ENCODE peak calls at places on chromosomes 1 and 21, in seven cellular contexts. Z is IMR-90, M is nephron progenitor cell, E is lung, D is B cell, K is OCI-LY7, G is cardiac fibroblast. X is an unnamed sample.
A peak's percentile ranks its signal among the peaks of the same experiment; 100 is the strongest.

GRCh38 chr1:163876546-163876945 is 554.8 kb downstream of the NUF2 start:
- DNase-seq in D (no peak), E (no peak), K (no peak), M (no peak), Z (no peak), G (peak; percentile 42), X (no peak)

GRCh38 chr1:238257018-238257417 is 366.3 kb upstream of the ZP4 start:
- DNase-seq in Z (no peak), D (no peak), M (no peak), G (no peak), E (no peak), K (no peak), X (no peak)

GRCh38 chr1:147760481-147761260 is at the start of gene GJA5:
- DNase-seq in K (no peak), G (no peak), Z (no peak), D (no peak), E (no peak), M (no peak), X (no peak)

GRCh38 chr1:154489863-154490262 is 12.2 kb upstream of the TDRD10 start:
- DNase-seq in G (no peak), M (no peak), D (no peak), Z (no peak), K (no peak), E (no peak), X (no peak)

GRCh38 chr1:190497561-190497960 is 19.9 kb upstream of the BRINP3 start:
- DNase-seq in M (no peak), G (no peak), K (no peak), D (no peak), Z (no peak), E (no peak), X (no peak)

GRCh38 chr1:67918067-67918466 is 84.8 kb upstream of the GNG12 start:
- DNase-seq in M (no peak), D (no peak), K (no peak), G (no peak), Z (no peak), E (no peak), X (no peak)

GRCh38 chr1:162035241-162035640 is 11.6 kb upstream of the OLFML2B start:
- DNase-seq in E (no peak), D (no peak), Z (no peak), G (peak; percentile 31), M (no peak), K (no peak), X (no peak)

GRCh38 chr1:235624751-235625192 is 24.8 kb downstream of the GNG4 start:
- DNase-seq in G (peak; percentile 58), D (no peak), Z (peak; percentile 53), K (no peak), E (no peak), M (peak; percentile 28), X (no peak)

GRCh38 chr21:31444061-31444460 is 100.0 kb upstream of the TIAM1 start:
- DNase-seq in E (no peak), K (no peak), G (peak; percentile 42), Z (peak; percentile 4), D (no peak), M (no peak), X (no peak)

GRCh38 chr1:225863167-225863566 is 19.0 kb downstream of the TMEM63A start:
- DNase-seq in E (no peak), Z (peak; percentile 32), M (no peak), K (no peak), D (no peak), G (no peak), X (no peak)

GRCh38 chr1:154419620-154420020 is 14.5 kb downstream of the IL6R start:
- DNase-seq in K (no peak), E (peak; percentile 83), M (no peak), D (no peak), Z (peak; percentile 95), G (peak; percentile 97), X (no peak)

GRCh38 chr1:235045034-235045690 is 83.5 kb downstream of the TOMM20 start:
- DNase-seq in D (no peak), E (no peak), M (no peak), G (no peak), K (no peak), Z (peak; percentile 84), X (no peak)

GRCh38 chr1:28354121-28354520 is 15.4 kb upstream of the PHACTR4 start:
- DNase-seq in D (no peak), Z (peak; percentile 69), E (no peak), G (peak; percentile 87), K (no peak), M (no peak), X (no peak)

GRCh38 chr1:42423621-42424200 is 32.1 kb downstream of the ZMYND12 start:
- DNase-seq in M (no peak), G (no peak), Z (no peak), K (no peak), D (no peak), E (no peak), X (no peak)

DNA sequence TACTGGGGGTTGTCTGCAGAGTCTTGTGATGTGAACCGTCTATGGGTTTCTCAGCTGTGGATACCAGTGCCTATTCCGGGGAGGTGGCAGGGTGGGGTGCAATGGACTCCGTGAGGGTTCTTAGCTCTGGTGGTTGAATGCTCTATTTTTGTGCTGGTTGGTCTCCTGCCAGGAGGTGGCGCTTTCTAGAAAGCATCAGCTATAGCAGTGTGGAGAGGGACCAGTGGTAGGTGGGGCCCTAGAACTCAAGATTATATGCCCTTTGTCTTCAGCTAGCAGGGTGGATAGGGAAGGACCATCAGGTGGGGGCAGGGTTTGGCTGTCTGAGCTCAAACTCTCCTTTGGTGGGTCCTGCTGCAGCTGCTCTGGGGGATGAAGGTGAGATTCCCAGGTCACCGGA is 127.3 kb upstream of the PLD5 start:
- DNase-seq in Z (no peak), G (no peak), E (no peak), K (peak; percentile 14), M (peak; percentile 22), D (peak; percentile 23), X (peak; percentile 66)
- TF ChIP-seq CTCF in Z (no peak), G (no peak), E (no peak), K (peak; percentile 63), M (peak; percentile 31), D (peak; percentile 23), X (peak; percentile 50)

DNA sequence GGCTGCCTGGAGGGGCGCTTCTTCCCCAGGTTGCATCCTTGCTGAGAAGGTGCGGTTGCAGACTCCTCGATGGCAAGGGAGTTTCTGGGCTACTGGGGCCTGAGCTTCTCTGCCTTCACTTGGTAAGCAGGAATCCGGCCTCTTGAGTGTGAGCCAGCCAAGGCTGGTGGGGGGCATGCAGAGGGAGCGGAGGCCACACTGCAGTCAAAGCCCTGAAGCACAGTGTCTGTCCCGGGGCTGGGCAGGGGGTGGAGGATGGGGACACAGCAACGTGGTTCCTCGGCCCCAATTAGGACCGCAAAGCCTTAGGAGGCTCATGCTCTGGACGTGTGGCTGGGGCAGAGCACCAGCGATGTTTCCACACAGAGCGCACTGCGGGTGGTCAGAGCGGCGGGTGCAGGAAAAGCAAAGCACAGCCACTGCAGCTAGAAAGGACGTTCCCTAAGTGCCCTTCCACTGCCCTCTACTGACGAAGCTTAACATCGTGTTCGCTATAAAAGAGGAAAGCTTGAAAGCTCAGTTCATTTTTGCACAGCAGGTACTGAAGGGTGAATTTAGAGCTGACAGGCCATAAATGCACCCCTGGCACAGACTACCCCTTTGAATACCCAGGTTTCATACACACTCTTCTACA is 60.7 kb upstream of the COG2 start:
- DNase-seq in E (no peak), K (peak; percentile 1), G (no peak), M (no peak), D (no peak), Z (no peak), X (peak; percentile 35)
- TF ChIP-seq CTCF in E (no peak), K (peak; percentile 34), G (no peak), M (no peak), D (no peak), Z (no peak), X (no peak)

DNA sequence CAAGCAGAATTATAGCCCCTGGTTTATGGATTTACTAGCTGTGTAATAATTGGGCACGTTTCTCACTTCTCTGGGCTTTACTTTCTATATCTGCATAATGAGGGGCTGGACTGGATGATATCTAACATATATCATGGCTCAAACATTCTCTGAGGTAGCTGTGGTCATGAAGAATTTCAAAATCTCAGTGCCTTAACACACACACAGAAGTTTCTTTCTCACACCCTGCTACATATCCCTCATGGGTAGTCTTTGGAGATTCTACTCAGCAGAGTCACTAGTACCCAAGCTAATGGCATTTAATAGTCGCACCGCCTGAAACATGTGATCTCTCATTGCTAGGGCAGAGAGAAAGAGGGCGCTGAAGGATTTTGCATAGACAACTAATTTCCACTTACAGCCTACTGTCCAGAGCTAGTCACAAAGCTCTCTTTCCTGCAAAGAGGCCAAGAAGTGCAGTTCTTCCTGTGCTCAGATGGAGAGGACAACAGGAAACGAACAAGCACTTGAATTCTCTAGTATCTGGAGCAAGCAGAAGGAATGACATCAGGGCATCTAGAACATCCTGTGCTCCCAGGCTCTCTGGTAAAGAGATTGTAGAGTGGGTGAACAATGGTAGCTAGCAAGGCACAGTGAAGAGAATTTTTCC is 183.5 kb upstream of the PTBP2 start:
- DNase-seq in E (peak; percentile 41), M (no peak), D (no peak), G (peak; percentile 96), K (no peak), Z (peak; percentile 68), X (peak; percentile 29)
- TF ChIP-seq CTCF in E (no peak), M (no peak), D (no peak), G (peak; percentile 51), K (no peak), Z (no peak), X (no peak)

GRCh38 chr1:109191377-109191776 is 22.3 kb upstream of the SARS1 start:
- DNase-seq in M (no peak), K (peak; percentile 32), G (no peak), E (no peak), Z (no peak), D (no peak), X (no peak)
- TF ChIP-seq CTCF in M (no peak), K (peak; percentile 71), G (peak; percentile 16), E (no peak), Z (no peak), D (no peak), X (no peak)

GRCh38 chr1:81760487-81761097 is 40.1 kb upstream of the ADGRL2 start:
- DNase-seq in K (no peak), Z (peak; percentile 45), E (no peak), G (peak; percentile 66), D (no peak), M (no peak), X (no peak)
- TF ChIP-seq CTCF in K (peak; percentile 53), Z (peak; percentile 54), E (no peak), G (peak; percentile 41), D (no peak), M (no peak), X (no peak)

DNA sequence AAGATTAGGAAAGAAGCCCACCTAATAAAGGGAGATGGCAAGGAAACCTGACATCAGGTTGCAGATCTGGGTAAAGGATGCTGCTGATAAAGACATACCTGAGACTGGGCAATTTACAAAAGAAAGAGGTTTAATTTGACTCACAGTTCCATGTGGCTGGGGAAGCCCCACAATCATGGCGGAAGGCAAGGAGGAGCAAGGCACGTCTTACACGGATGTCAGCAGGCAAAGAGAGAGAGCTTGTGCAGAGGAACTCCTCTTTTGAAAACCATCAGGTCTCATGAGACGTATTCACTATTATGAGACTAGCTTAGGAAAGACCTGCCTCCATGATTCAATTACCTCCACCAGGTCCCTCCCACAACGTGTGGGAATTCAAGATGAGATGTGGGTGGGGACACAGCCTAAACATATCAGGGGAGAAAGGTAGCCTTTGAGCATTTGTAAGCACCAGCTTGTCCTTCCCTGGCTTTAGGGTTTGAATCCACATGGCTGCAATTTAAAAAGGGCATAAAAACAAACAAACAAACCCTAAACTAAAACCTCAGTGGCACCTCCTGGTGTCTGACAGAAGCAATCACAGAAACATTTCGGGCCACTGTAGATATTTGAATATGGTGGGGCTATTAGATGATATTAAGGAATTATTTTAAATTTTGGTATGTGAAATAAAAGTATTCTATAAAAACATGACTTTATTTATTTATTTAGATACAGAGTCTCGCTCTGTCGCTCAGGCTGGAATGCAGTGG is 33.1 kb downstream of the SLC2A7 start:
- DNase-seq in M (no peak), D (no peak), K (no peak), G (peak; percentile 23), Z (no peak), E (no peak), X (no peak)
- TF ChIP-seq CTCF in M (no peak), D (no peak), K (peak; percentile 47), G (peak; percentile 34), Z (peak; percentile 17), E (no peak), X (peak; percentile 33)